ENCODE peak calls at places on chromosomes 16 and 17, in seven cellular contexts. Z, L, O, T, J, A and S are unnamed samples.

GRCh38 chr16:19073863-19074262 is 6.4 kb downstream of the COQ7 start:
- DNase-seq in Z (no peak), L (no peak), O (no peak), T (no peak), J (no peak), A (no peak), S (no peak)

GRCh38 chr16:63737633-63738032 is 1384.2 kb downstream of the CDH11 start:
- DNase-seq in Z (no peak), L (no peak), O (no peak), T (no peak), J (no peak), A (no peak), S (no peak)

GRCh38 chr17:79981661-79982101 is 54.0 kb downstream of the TBC1D16 start:
- DNase-seq in Z (peak), L (no peak), O (no peak), T (no peak), J (no peak), A (no peak), S (peak)

GRCh38 chr17:19727466-19728113 is 11.2 kb upstream of the SLC47A2 start:
- DNase-seq in Z (no peak), L (peak), O (no peak), T (no peak), J (no peak), A (peak), S (no peak)

GRCh38 chr17:7144203-7144602 is 29.6 kb upstream of the ASGR2 start:
- DNase-seq in Z (no peak), L (no peak), O (no peak), T (no peak), J (no peak), A (no peak), S (no peak)

GRCh38 chr17:9408381-9408780 is 167.2 kb downstream of the STX8 start:
- DNase-seq in Z (no peak), L (no peak), O (no peak), T (no peak), J (no peak), A (peak), S (no peak)

GRCh38 chr17:59435238-59435637 is 103.8 kb downstream of the YPEL2 start:
- DNase-seq in Z (no peak), L (no peak), O (no peak), T (peak), J (no peak), A (peak), S (no peak)

GRCh38 chr16:3971261-3971660 is 90.7 kb upstream of the CREBBP start:
- DNase-seq in Z (no peak), L (no peak), O (no peak), T (no peak), J (no peak), A (peak), S (no peak)

GRCh38 chr16:53744449-53744848 is 40.5 kb downstream of the FTO start:
- DNase-seq in Z (no peak), L (no peak), O (no peak), T (no peak), J (peak), A (no peak), S (no peak)

GRCh38 chr16:57093845-57094564 is 1.6 kb downstream of the CPNE2 start:
- DNase-seq in Z (peak), L (no peak), O (no peak), T (no peak), J (no peak), A (no peak), S (peak)